ENCODE peak calls at places on chromosomes 4 and X, in eight cellular contexts. Q is aorta; E is CD8-positive, alpha-beta memory T cell; G is lower lobe of right lung; C is upper lobe of right lung; K is left lung; V is GM23338; L is adrenal gland. P is an unnamed sample.

GRCh38 chr4:30103455-30103854 is 616.7 kb upstream of the PCDH7 start:
- DNase-seq in Q (no peak), E (no peak), G (no peak), C (no peak), K (no peak), V (no peak), L (no peak), P (no peak)

GRCh38 chrX:151974336-151975227 is at the start of gene GABRE:
- DNase-seq in Q (peak; percentile 59), E (no peak), G (peak; percentile 56), C (peak; percentile 79), K (peak; percentile 68), V (peak; percentile 57), L (peak; percentile 50), P (peak; percentile 71)

GRCh38 chr4:72312032-72312650 is 256.9 kb downstream of the ADAMTS3 start:
- DNase-seq in Q (peak; percentile 85), E (no peak), G (peak; percentile 44), C (no peak), K (no peak), V (peak; percentile 56), L (peak; percentile 84), P (peak; percentile 87)

GRCh38 chr4:6172093-6172926 is 28.0 kb downstream of the JAKMIP1 start:
- DNase-seq in Q (no peak), E (no peak), G (no peak), C (no peak), K (no peak), V (no peak), L (no peak), P (no peak)

GRCh38 chr4:1502976-1503375 is 96.7 kb upstream of the NKX1-1 start:
- DNase-seq in Q (no peak), E (peak; percentile 28), G (peak; percentile 39), C (peak; percentile 58), K (peak; percentile 71), V (no peak), L (no peak), P (no peak)

GRCh38 chrX:120452131-120452530 is 17.0 kb downstream of the LAMP2 start:
- DNase-seq in Q (no peak), E (no peak), G (no peak), C (no peak), K (no peak), V (peak; percentile 46), L (no peak), P (no peak)

GRCh38 chrX:17291998-17292658 is 82.9 kb upstream of the NHS start:
- DNase-seq in Q (no peak), E (no peak), G (no peak), C (no peak), K (no peak), V (peak; percentile 5), L (peak; percentile 48), P (no peak)

GRCh38 chr4:8854866-8855265 is 16.8 kb downstream of the HMX1 start:
- DNase-seq in Q (peak; percentile 30), E (no peak), G (no peak), C (no peak), K (peak; percentile 62), V (no peak), L (no peak), P (peak; percentile 66)

GRCh38 chr4:126306152-126306869 is 991.6 kb downstream of the FAT4 start:
- DNase-seq in Q (peak; percentile 48), E (no peak), G (no peak), C (no peak), K (no peak), V (no peak), L (no peak), P (no peak)

GRCh38 chr4:89305712-89306437 is 1.7 kb downstream of the GPRIN3 start:
- DNase-seq in Q (no peak), E (no peak), G (no peak), C (no peak), K (no peak), V (no peak), L (no peak), P (no peak)

GRCh38 chr4:81214518-81215218 is 354 bp downstream of the PRKG2 start:
- DNase-seq in Q (no peak), E (no peak), G (peak; percentile 47), C (peak; percentile 70), K (peak; percentile 85), V (peak; percentile 78), L (no peak), P (peak; percentile 34)

GRCh38 chr4:121200795-121201472 is 36.8 kb upstream of the TNIP3 start:
- DNase-seq in Q (no peak), E (no peak), G (no peak), C (no peak), K (no peak), V (no peak), L (no peak), P (no peak)

GRCh38 chrX:40392599-40392998 is 188.2 kb upstream of the ATP6AP2 start:
- DNase-seq in Q (no peak), E (no peak), G (no peak), C (no peak), K (no peak), V (peak; percentile 33), L (no peak), P (no peak)

GRCh38 chr4:139054791-139055376 is 39.3 kb downstream of the NOCT start:
- DNase-seq in Q (no peak), E (no peak), G (no peak), C (no peak), K (no peak), V (no peak), L (no peak), P (no peak)

GRCh38 chrX:47283015-47283771 is 50.4 kb downstream of the USP11 start:
- DNase-seq in Q (no peak), E (no peak), G (no peak), C (no peak), K (no peak), V (no peak), L (peak; percentile 69), P (peak; percentile 3)

GRCh38 chr4:165621983-165622382 is 243.2 kb downstream of the CPE start:
- DNase-seq in Q (no peak), E (no peak), G (no peak), C (no peak), K (no peak), V (no peak), L (no peak), P (no peak)

GRCh38 chr4:142534994-142535393 is 311.1 kb downstream of the INPP4B start:
- DNase-seq in Q (no peak), E (no peak), G (no peak), C (no peak), K (no peak), V (no peak), L (no peak), P (no peak)

GRCh38 chr4:141350122-141350904 is 129.6 kb downstream of the ZNF330 start:
- DNase-seq in Q (no peak), E (no peak), G (no peak), C (peak; percentile 37), K (peak; percentile 13), V (no peak), L (no peak), P (peak; percentile 80)

DNA sequence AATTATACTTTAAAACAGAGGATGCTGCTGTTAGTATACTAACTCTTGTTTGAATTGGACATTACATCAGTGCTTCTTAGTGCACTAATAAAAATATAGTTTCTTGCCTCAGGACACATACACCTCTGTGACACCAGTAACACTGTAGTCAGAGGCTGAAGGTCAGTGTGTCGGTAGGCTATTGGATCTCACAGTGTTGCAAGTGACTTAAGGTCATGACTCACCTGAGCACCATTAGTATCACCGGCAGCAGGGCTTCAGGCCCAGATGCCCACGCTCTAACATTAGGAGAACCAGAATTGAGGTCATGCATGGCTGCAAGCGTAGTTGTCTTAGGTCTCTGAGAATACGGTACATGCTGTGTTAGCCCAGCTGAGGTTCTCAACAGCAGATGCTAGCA is 15.2 kb downstream of the ETDC start:
- DNase-seq in Q (no peak), E (no peak), G (no peak), C (no peak), K (no peak), V (no peak), L (no peak), P (no peak)
- H3K27me3 ChIP-seq in Q (no peaks in the 10 kb centered on the region), E (no peaks in the 10 kb centered on the region), G (no peaks in the 10 kb centered on the region), C (no peaks in the 10 kb centered on the region), K (no peaks in the 10 kb centered on the region), V (no peaks in the 10 kb centered on the region), L (no peaks in the 10 kb centered on the region), P (no peaks in the 10 kb centered on the region)

DNA sequence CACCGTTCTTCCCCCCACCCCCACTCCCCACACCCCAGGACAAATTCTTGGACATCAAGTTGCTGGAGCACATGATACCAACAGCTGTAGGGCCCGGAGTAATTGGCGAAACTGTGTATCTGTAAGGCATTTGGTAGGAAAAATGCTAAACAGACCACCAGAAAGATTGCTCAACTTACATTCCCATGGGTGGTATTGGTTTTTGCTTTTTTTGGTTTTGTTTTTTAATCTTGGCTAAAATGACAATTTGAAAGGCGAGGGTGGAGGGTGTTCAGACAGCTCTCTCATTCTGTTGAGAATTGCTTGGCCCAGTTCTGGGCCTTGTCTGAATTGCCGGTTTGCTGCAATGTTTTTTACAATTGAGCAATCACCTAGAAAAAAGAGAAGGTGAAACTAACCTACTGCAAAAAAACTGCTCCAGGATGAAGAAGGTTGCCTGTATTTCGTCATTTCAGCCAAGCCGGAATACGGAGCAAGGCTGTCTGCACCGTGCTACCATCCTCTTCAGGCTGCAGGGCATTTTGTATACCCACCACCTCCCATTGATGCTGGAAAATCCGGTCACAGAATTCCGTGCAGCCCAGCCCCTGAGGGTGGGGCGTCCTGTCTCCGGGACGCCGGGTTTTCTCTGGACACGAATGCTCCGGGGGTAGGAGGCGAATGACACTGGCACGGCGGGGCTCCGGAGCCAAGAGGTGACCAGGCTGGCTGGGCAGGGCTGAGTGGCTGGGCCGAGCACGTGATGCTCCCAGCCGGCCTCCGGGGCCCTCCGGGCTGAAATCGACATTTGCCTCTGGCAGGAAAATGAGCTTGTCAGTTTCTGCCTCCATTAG is at the start of gene CLCN4:
- DNase-seq in Q (peak; percentile 82), E (no peak), G (peak; percentile 81), C (peak; percentile 87), K (peak; percentile 90), V (peak; percentile 67), L (peak; percentile 85), P (peak; percentile 75)
- H3K4me3 ChIP-seq in Q (peak within 1 kb of the TSS; percentile 44), E (no peak within 1 kb of the TSS), G (peak within 1 kb of the TSS; percentile 46), C (peak within 1 kb of the TSS; percentile 45), K (peak within 1 kb of the TSS; percentile 17), V (peak within 1 kb of the TSS; percentile 53), L (no peak within 1 kb of the TSS), P (peak within 1 kb of the TSS; percentile 45)

GRCh38 chr4:187335339-187335738 is 611.7 kb upstream of the FAT1 start:
- DNase-seq in Q (no peak), E (no peak), G (no peak), C (no peak), K (peak; percentile 56), V (no peak), L (no peak), P (no peak)
- H3K27me3 ChIP-seq in Q (no peaks in the 10 kb centered on the region), E (no peaks in the 10 kb centered on the region), G (no peaks in the 10 kb centered on the region), C (no peaks in the 10 kb centered on the region), K (no peaks in the 10 kb centered on the region), V (no peaks in the 10 kb centered on the region), L (no peaks in the 10 kb centered on the region), P (no peaks in the 10 kb centered on the region)

GRCh38 chr4:151857368-151857767 is 96.6 kb upstream of the GATB start:
- DNase-seq in Q (no peak), E (no peak), G (no peak), C (no peak), K (no peak), V (no peak), L (no peak), P (no peak)
- H3K4me3 ChIP-seq in Q (no peak overlapping the region), E (no peak overlapping the region), G (no peak overlapping the region), C (no peak overlapping the region), K (no peak overlapping the region), V (no peak overlapping the region), L (no peak overlapping the region), P (no peak overlapping the region)